ENCODE peak calls at places on chromosomes 2 and 18, in six cellular contexts. One of them, this sample, is unnamed.

GRCh38 chr2:26033270-26033768 is 565 bp upstream of the RAB10 start:
- DNase-seq in naive thymus-derived CD8-positive, alpha-beta T cell: no peak
- DNase-seq in heart left ventricle: no peak
- DNase-seq in activated CD4-positive, alpha-beta T cell treated with anti-CD3 and anti-CD28 coated beads, Interleukin-2, amount 10 ng/mL, durations not matched to agents 7 days and 5 days: no peak
- DNase-seq in activated CD4-positive, alpha-beta memory T cell treated with anti-CD3 and anti-CD28 coated beads for 36 hours: no peak
- DNase-seq in stimulated activated CD8-positive, alpha-beta memory T cell treated with anti-CD3 and anti-CD28 coated beads, Interleukin-7, amount 100 ng/mL, for 4 hours: no peak
- DNase-seq in this sample: peak

GRCh38 chr2:185857676-185858075 is 119.1 kb downstream of the FSIP2 start:
- DNase-seq in naive thymus-derived CD8-positive, alpha-beta T cell: no peak
- DNase-seq in heart left ventricle: no peak
- DNase-seq in activated CD4-positive, alpha-beta T cell treated with anti-CD3 and anti-CD28 coated beads, Interleukin-2, amount 10 ng/mL, durations not matched to agents 7 days and 5 days: no peak
- DNase-seq in activated CD4-positive, alpha-beta memory T cell treated with anti-CD3 and anti-CD28 coated beads for 36 hours: no peak
- DNase-seq in stimulated activated CD8-positive, alpha-beta memory T cell treated with anti-CD3 and anti-CD28 coated beads, Interleukin-7, amount 100 ng/mL, for 4 hours: no peak
- DNase-seq in this sample: no peak

GRCh38 chr2:108571262-108571661 is 37.0 kb downstream of the LIMS1 start:
- DNase-seq in naive thymus-derived CD8-positive, alpha-beta T cell: no peak
- DNase-seq in heart left ventricle: no peak
- DNase-seq in activated CD4-positive, alpha-beta T cell treated with anti-CD3 and anti-CD28 coated beads, Interleukin-2, amount 10 ng/mL, durations not matched to agents 7 days and 5 days: no peak
- DNase-seq in activated CD4-positive, alpha-beta memory T cell treated with anti-CD3 and anti-CD28 coated beads for 36 hours: no peak
- DNase-seq in stimulated activated CD8-positive, alpha-beta memory T cell treated with anti-CD3 and anti-CD28 coated beads, Interleukin-7, amount 100 ng/mL, for 4 hours: no peak
- DNase-seq in this sample: no peak

GRCh38 chr2:182406221-182406620 is 20.6 kb downstream of the PDE1A start:
- DNase-seq in naive thymus-derived CD8-positive, alpha-beta T cell: no peak
- DNase-seq in heart left ventricle: no peak
- DNase-seq in activated CD4-positive, alpha-beta T cell treated with anti-CD3 and anti-CD28 coated beads, Interleukin-2, amount 10 ng/mL, durations not matched to agents 7 days and 5 days: no peak
- DNase-seq in activated CD4-positive, alpha-beta memory T cell treated with anti-CD3 and anti-CD28 coated beads for 36 hours: no peak
- DNase-seq in stimulated activated CD8-positive, alpha-beta memory T cell treated with anti-CD3 and anti-CD28 coated beads, Interleukin-7, amount 100 ng/mL, for 4 hours: no peak
- DNase-seq in this sample: no peak

GRCh38 chr2:240395896-240396622 is 39.4 kb upstream of the GPC1 start:
- DNase-seq in naive thymus-derived CD8-positive, alpha-beta T cell: no peak
- DNase-seq in heart left ventricle: peak
- DNase-seq in activated CD4-positive, alpha-beta T cell treated with anti-CD3 and anti-CD28 coated beads, Interleukin-2, amount 10 ng/mL, durations not matched to agents 7 days and 5 days: no peak
- DNase-seq in activated CD4-positive, alpha-beta memory T cell treated with anti-CD3 and anti-CD28 coated beads for 36 hours: no peak
- DNase-seq in stimulated activated CD8-positive, alpha-beta memory T cell treated with anti-CD3 and anti-CD28 coated beads, Interleukin-7, amount 100 ng/mL, for 4 hours: no peak
- DNase-seq in this sample: no peak

GRCh38 chr2:182728028-182728427 is 12.0 kb downstream of the DNAJC10 start:
- DNase-seq in naive thymus-derived CD8-positive, alpha-beta T cell: no peak
- DNase-seq in heart left ventricle: no peak
- DNase-seq in activated CD4-positive, alpha-beta T cell treated with anti-CD3 and anti-CD28 coated beads, Interleukin-2, amount 10 ng/mL, durations not matched to agents 7 days and 5 days: no peak
- DNase-seq in activated CD4-positive, alpha-beta memory T cell treated with anti-CD3 and anti-CD28 coated beads for 36 hours: no peak
- DNase-seq in stimulated activated CD8-positive, alpha-beta memory T cell treated with anti-CD3 and anti-CD28 coated beads, Interleukin-7, amount 100 ng/mL, for 4 hours: no peak
- DNase-seq in this sample: no peak

GRCh38 chr2:180057706-180058412 is 50.8 kb upstream of the CWC22 start:
- DNase-seq in naive thymus-derived CD8-positive, alpha-beta T cell: no peak
- DNase-seq in heart left ventricle: no peak
- DNase-seq in activated CD4-positive, alpha-beta T cell treated with anti-CD3 and anti-CD28 coated beads, Interleukin-2, amount 10 ng/mL, durations not matched to agents 7 days and 5 days: no peak
- DNase-seq in activated CD4-positive, alpha-beta memory T cell treated with anti-CD3 and anti-CD28 coated beads for 36 hours: no peak
- DNase-seq in stimulated activated CD8-positive, alpha-beta memory T cell treated with anti-CD3 and anti-CD28 coated beads, Interleukin-7, amount 100 ng/mL, for 4 hours: no peak
- DNase-seq in this sample: no peak

GRCh38 chr2:113895301-113895700 is 5.4 kb downstream of the ACTR3 start:
- DNase-seq in naive thymus-derived CD8-positive, alpha-beta T cell: no peak
- DNase-seq in heart left ventricle: no peak
- DNase-seq in activated CD4-positive, alpha-beta T cell treated with anti-CD3 and anti-CD28 coated beads, Interleukin-2, amount 10 ng/mL, durations not matched to agents 7 days and 5 days: no peak
- DNase-seq in activated CD4-positive, alpha-beta memory T cell treated with anti-CD3 and anti-CD28 coated beads for 36 hours: no peak
- DNase-seq in stimulated activated CD8-positive, alpha-beta memory T cell treated with anti-CD3 and anti-CD28 coated beads, Interleukin-7, amount 100 ng/mL, for 4 hours: no peak
- DNase-seq in this sample: no peak

GRCh38 chr2:112465373-112465772 is 16.6 kb upstream of the TTL start:
- DNase-seq in naive thymus-derived CD8-positive, alpha-beta T cell: no peak
- DNase-seq in heart left ventricle: no peak
- DNase-seq in activated CD4-positive, alpha-beta T cell treated with anti-CD3 and anti-CD28 coated beads, Interleukin-2, amount 10 ng/mL, durations not matched to agents 7 days and 5 days: no peak
- DNase-seq in activated CD4-positive, alpha-beta memory T cell treated with anti-CD3 and anti-CD28 coated beads for 36 hours: no peak
- DNase-seq in stimulated activated CD8-positive, alpha-beta memory T cell treated with anti-CD3 and anti-CD28 coated beads, Interleukin-7, amount 100 ng/mL, for 4 hours: no peak
- DNase-seq in this sample: no peak

GRCh38 chr2:222745836-222746559 is 74.5 kb downstream of the MOGAT1 start:
- DNase-seq in naive thymus-derived CD8-positive, alpha-beta T cell: no peak
- DNase-seq in heart left ventricle: no peak
- DNase-seq in activated CD4-positive, alpha-beta T cell treated with anti-CD3 and anti-CD28 coated beads, Interleukin-2, amount 10 ng/mL, durations not matched to agents 7 days and 5 days: no peak
- DNase-seq in activated CD4-positive, alpha-beta memory T cell treated with anti-CD3 and anti-CD28 coated beads for 36 hours: no peak
- DNase-seq in stimulated activated CD8-positive, alpha-beta memory T cell treated with anti-CD3 and anti-CD28 coated beads, Interleukin-7, amount 100 ng/mL, for 4 hours: no peak
- DNase-seq in this sample: no peak

GRCh38 chr18:49520661-49521145 is 33.7 kb upstream of the C18orf32 start:
- DNase-seq in naive thymus-derived CD8-positive, alpha-beta T cell: no peak
- DNase-seq in heart left ventricle: no peak
- DNase-seq in activated CD4-positive, alpha-beta T cell treated with anti-CD3 and anti-CD28 coated beads, Interleukin-2, amount 10 ng/mL, durations not matched to agents 7 days and 5 days: no peak
- DNase-seq in activated CD4-positive, alpha-beta memory T cell treated with anti-CD3 and anti-CD28 coated beads for 36 hours: no peak
- DNase-seq in stimulated activated CD8-positive, alpha-beta memory T cell treated with anti-CD3 and anti-CD28 coated beads, Interleukin-7, amount 100 ng/mL, for 4 hours: no peak
- DNase-seq in this sample: no peak

GRCh38 chr18:68779169-68779568 is 18.7 kb upstream of the CCDC102B start:
- DNase-seq in naive thymus-derived CD8-positive, alpha-beta T cell: no peak
- DNase-seq in heart left ventricle: no peak
- DNase-seq in activated CD4-positive, alpha-beta T cell treated with anti-CD3 and anti-CD28 coated beads, Interleukin-2, amount 10 ng/mL, durations not matched to agents 7 days and 5 days: no peak
- DNase-seq in activated CD4-positive, alpha-beta memory T cell treated with anti-CD3 and anti-CD28 coated beads for 36 hours: no peak
- DNase-seq in stimulated activated CD8-positive, alpha-beta memory T cell treated with anti-CD3 and anti-CD28 coated beads, Interleukin-7, amount 100 ng/mL, for 4 hours: no peak
- DNase-seq in this sample: no peak

GRCh38 chr2:43405829-43406228 is 179.4 kb upstream of the ZFP36L2 start:
- DNase-seq in naive thymus-derived CD8-positive, alpha-beta T cell: no peak
- DNase-seq in heart left ventricle: no peak
- DNase-seq in activated CD4-positive, alpha-beta T cell treated with anti-CD3 and anti-CD28 coated beads, Interleukin-2, amount 10 ng/mL, durations not matched to agents 7 days and 5 days: no peak
- DNase-seq in activated CD4-positive, alpha-beta memory T cell treated with anti-CD3 and anti-CD28 coated beads for 36 hours: no peak
- DNase-seq in stimulated activated CD8-positive, alpha-beta memory T cell treated with anti-CD3 and anti-CD28 coated beads, Interleukin-7, amount 100 ng/mL, for 4 hours: no peak
- DNase-seq in this sample: no peak

GRCh38 chr2:8577573-8577972 is 104.3 kb upstream of the ID2 start:
- DNase-seq in naive thymus-derived CD8-positive, alpha-beta T cell: no peak
- DNase-seq in heart left ventricle: no peak
- DNase-seq in activated CD4-positive, alpha-beta T cell treated with anti-CD3 and anti-CD28 coated beads, Interleukin-2, amount 10 ng/mL, durations not matched to agents 7 days and 5 days: no peak
- DNase-seq in activated CD4-positive, alpha-beta memory T cell treated with anti-CD3 and anti-CD28 coated beads for 36 hours: no peak
- DNase-seq in stimulated activated CD8-positive, alpha-beta memory T cell treated with anti-CD3 and anti-CD28 coated beads, Interleukin-7, amount 100 ng/mL, for 4 hours: no peak
- DNase-seq in this sample: no peak

GRCh38 chr2:230323385-230324106 is 3.4 kb upstream of the SP140L start:
- DNase-seq in naive thymus-derived CD8-positive, alpha-beta T cell: no peak
- DNase-seq in heart left ventricle: no peak
- DNase-seq in activated CD4-positive, alpha-beta T cell treated with anti-CD3 and anti-CD28 coated beads, Interleukin-2, amount 10 ng/mL, durations not matched to agents 7 days and 5 days: no peak
- DNase-seq in activated CD4-positive, alpha-beta memory T cell treated with anti-CD3 and anti-CD28 coated beads for 36 hours: no peak
- DNase-seq in stimulated activated CD8-positive, alpha-beta memory T cell treated with anti-CD3 and anti-CD28 coated beads, Interleukin-7, amount 100 ng/mL, for 4 hours: no peak
- DNase-seq in this sample: no peak

GRCh38 chr2:115165529-115166109 is 723.2 kb downstream of the DPP10 start:
- DNase-seq in naive thymus-derived CD8-positive, alpha-beta T cell: no peak
- DNase-seq in heart left ventricle: no peak
- DNase-seq in activated CD4-positive, alpha-beta T cell treated with anti-CD3 and anti-CD28 coated beads, Interleukin-2, amount 10 ng/mL, durations not matched to agents 7 days and 5 days: no peak
- DNase-seq in activated CD4-positive, alpha-beta memory T cell treated with anti-CD3 and anti-CD28 coated beads for 36 hours: no peak
- DNase-seq in stimulated activated CD8-positive, alpha-beta memory T cell treated with anti-CD3 and anti-CD28 coated beads, Interleukin-7, amount 100 ng/mL, for 4 hours: no peak
- DNase-seq in this sample: peak

GRCh38 chr2:240227538-240228428 is 87.3 kb upstream of the OTOS start:
- DNase-seq in naive thymus-derived CD8-positive, alpha-beta T cell: no peak
- DNase-seq in heart left ventricle: no peak
- DNase-seq in activated CD4-positive, alpha-beta T cell treated with anti-CD3 and anti-CD28 coated beads, Interleukin-2, amount 10 ng/mL, durations not matched to agents 7 days and 5 days: no peak
- DNase-seq in activated CD4-positive, alpha-beta memory T cell treated with anti-CD3 and anti-CD28 coated beads for 36 hours: peak
- DNase-seq in stimulated activated CD8-positive, alpha-beta memory T cell treated with anti-CD3 and anti-CD28 coated beads, Interleukin-7, amount 100 ng/mL, for 4 hours: no peak
- DNase-seq in this sample: no peak

GRCh38 chr2:9394816-9395215 is 28.5 kb downstream of the ITGB1BP1 start:
- DNase-seq in naive thymus-derived CD8-positive, alpha-beta T cell: no peak
- DNase-seq in heart left ventricle: no peak
- DNase-seq in activated CD4-positive, alpha-beta T cell treated with anti-CD3 and anti-CD28 coated beads, Interleukin-2, amount 10 ng/mL, durations not matched to agents 7 days and 5 days: no peak
- DNase-seq in activated CD4-positive, alpha-beta memory T cell treated with anti-CD3 and anti-CD28 coated beads for 36 hours: no peak
- DNase-seq in stimulated activated CD8-positive, alpha-beta memory T cell treated with anti-CD3 and anti-CD28 coated beads, Interleukin-7, amount 100 ng/mL, for 4 hours: no peak
- DNase-seq in this sample: no peak

GRCh38 chr2:184372484-184372883 is 225.8 kb upstream of the ZNF804A start:
- DNase-seq in naive thymus-derived CD8-positive, alpha-beta T cell: no peak
- DNase-seq in heart left ventricle: no peak
- DNase-seq in activated CD4-positive, alpha-beta T cell treated with anti-CD3 and anti-CD28 coated beads, Interleukin-2, amount 10 ng/mL, durations not matched to agents 7 days and 5 days: no peak
- DNase-seq in activated CD4-positive, alpha-beta memory T cell treated with anti-CD3 and anti-CD28 coated beads for 36 hours: no peak
- DNase-seq in stimulated activated CD8-positive, alpha-beta memory T cell treated with anti-CD3 and anti-CD28 coated beads, Interleukin-7, amount 100 ng/mL, for 4 hours: no peak
- DNase-seq in this sample: no peak

GRCh38 chr18:56645415-56646016 is 5.6 kb upstream of the WDR7 start:
- DNase-seq in naive thymus-derived CD8-positive, alpha-beta T cell: no peak
- DNase-seq in heart left ventricle: no peak
- DNase-seq in activated CD4-positive, alpha-beta T cell treated with anti-CD3 and anti-CD28 coated beads, Interleukin-2, amount 10 ng/mL, durations not matched to agents 7 days and 5 days: peak
- DNase-seq in activated CD4-positive, alpha-beta memory T cell treated with anti-CD3 and anti-CD28 coated beads for 36 hours: no peak
- DNase-seq in stimulated activated CD8-positive, alpha-beta memory T cell treated with anti-CD3 and anti-CD28 coated beads, Interleukin-7, amount 100 ng/mL, for 4 hours: no peak
- DNase-seq in this sample: no peak

GRCh38 chr2:240902615-240903041 is 3.5 kb upstream of the CROCC2 start:
- DNase-seq in naive thymus-derived CD8-positive, alpha-beta T cell: no peak
- DNase-seq in heart left ventricle: peak
- DNase-seq in activated CD4-positive, alpha-beta T cell treated with anti-CD3 and anti-CD28 coated beads, Interleukin-2, amount 10 ng/mL, durations not matched to agents 7 days and 5 days: no peak
- DNase-seq in activated CD4-positive, alpha-beta memory T cell treated with anti-CD3 and anti-CD28 coated beads for 36 hours: no peak
- DNase-seq in stimulated activated CD8-positive, alpha-beta memory T cell treated with anti-CD3 and anti-CD28 coated beads, Interleukin-7, amount 100 ng/mL, for 4 hours: no peak
- DNase-seq in this sample: no peak

GRCh38 chr2:99079226-99079625 is 62.3 kb upstream of the C2orf15 start:
- DNase-seq in naive thymus-derived CD8-positive, alpha-beta T cell: no peak
- DNase-seq in heart left ventricle: no peak
- DNase-seq in activated CD4-positive, alpha-beta T cell treated with anti-CD3 and anti-CD28 coated beads, Interleukin-2, amount 10 ng/mL, durations not matched to agents 7 days and 5 days: no peak
- DNase-seq in activated CD4-positive, alpha-beta memory T cell treated with anti-CD3 and anti-CD28 coated beads for 36 hours: no peak
- DNase-seq in stimulated activated CD8-positive, alpha-beta memory T cell treated with anti-CD3 and anti-CD28 coated beads, Interleukin-7, amount 100 ng/mL, for 4 hours: no peak
- DNase-seq in this sample: no peak

GRCh38 chr18:77777126-77777525 is 527.5 kb downstream of the GALR1 start:
- DNase-seq in naive thymus-derived CD8-positive, alpha-beta T cell: no peak
- DNase-seq in heart left ventricle: no peak
- DNase-seq in activated CD4-positive, alpha-beta T cell treated with anti-CD3 and anti-CD28 coated beads, Interleukin-2, amount 10 ng/mL, durations not matched to agents 7 days and 5 days: no peak
- DNase-seq in activated CD4-positive, alpha-beta memory T cell treated with anti-CD3 and anti-CD28 coated beads for 36 hours: no peak
- DNase-seq in stimulated activated CD8-positive, alpha-beta memory T cell treated with anti-CD3 and anti-CD28 coated beads, Interleukin-7, amount 100 ng/mL, for 4 hours: no peak
- DNase-seq in this sample: no peak

GRCh38 chr2:3480352-3481010 is 38.9 kb downstream of the ADI1 start:
- DNase-seq in naive thymus-derived CD8-positive, alpha-beta T cell: no peak
- DNase-seq in heart left ventricle: no peak
- DNase-seq in activated CD4-positive, alpha-beta T cell treated with anti-CD3 and anti-CD28 coated beads, Interleukin-2, amount 10 ng/mL, durations not matched to agents 7 days and 5 days: no peak
- DNase-seq in activated CD4-positive, alpha-beta memory T cell treated with anti-CD3 and anti-CD28 coated beads for 36 hours: no peak
- DNase-seq in stimulated activated CD8-positive, alpha-beta memory T cell treated with anti-CD3 and anti-CD28 coated beads, Interleukin-7, amount 100 ng/mL, for 4 hours: no peak
- DNase-seq in this sample: no peak

GRCh38 chr2:230873670-230874401 is 9.1 kb downstream of the ITM2C start:
- DNase-seq in naive thymus-derived CD8-positive, alpha-beta T cell: no peak
- DNase-seq in heart left ventricle: no peak
- DNase-seq in activated CD4-positive, alpha-beta T cell treated with anti-CD3 and anti-CD28 coated beads, Interleukin-2, amount 10 ng/mL, durations not matched to agents 7 days and 5 days: peak
- DNase-seq in activated CD4-positive, alpha-beta memory T cell treated with anti-CD3 and anti-CD28 coated beads for 36 hours: peak
- DNase-seq in stimulated activated CD8-positive, alpha-beta memory T cell treated with anti-CD3 and anti-CD28 coated beads, Interleukin-7, amount 100 ng/mL, for 4 hours: no peak
- DNase-seq in this sample: peak

GRCh38 chr2:113225505-113226259 is 51.9 kb downstream of the PSD4 start:
- DNase-seq in naive thymus-derived CD8-positive, alpha-beta T cell: no peak
- DNase-seq in heart left ventricle: no peak
- DNase-seq in activated CD4-positive, alpha-beta T cell treated with anti-CD3 and anti-CD28 coated beads, Interleukin-2, amount 10 ng/mL, durations not matched to agents 7 days and 5 days: no peak
- DNase-seq in activated CD4-positive, alpha-beta memory T cell treated with anti-CD3 and anti-CD28 coated beads for 36 hours: no peak
- DNase-seq in stimulated activated CD8-positive, alpha-beta memory T cell treated with anti-CD3 and anti-CD28 coated beads, Interleukin-7, amount 100 ng/mL, for 4 hours: no peak
- DNase-seq in this sample: no peak

GRCh38 chr18:8139971-8140406 is 469.2 kb upstream of the RAB12 start:
- DNase-seq in naive thymus-derived CD8-positive, alpha-beta T cell: no peak
- DNase-seq in heart left ventricle: peak
- DNase-seq in activated CD4-positive, alpha-beta T cell treated with anti-CD3 and anti-CD28 coated beads, Interleukin-2, amount 10 ng/mL, durations not matched to agents 7 days and 5 days: no peak
- DNase-seq in activated CD4-positive, alpha-beta memory T cell treated with anti-CD3 and anti-CD28 coated beads for 36 hours: no peak
- DNase-seq in stimulated activated CD8-positive, alpha-beta memory T cell treated with anti-CD3 and anti-CD28 coated beads, Interleukin-7, amount 100 ng/mL, for 4 hours: no peak
- DNase-seq in this sample: no peak

GRCh38 chr2:135756692-135757091 is 15.0 kb downstream of the UBXN4 start:
- DNase-seq in naive thymus-derived CD8-positive, alpha-beta T cell: no peak
- DNase-seq in heart left ventricle: no peak
- DNase-seq in activated CD4-positive, alpha-beta T cell treated with anti-CD3 and anti-CD28 coated beads, Interleukin-2, amount 10 ng/mL, durations not matched to agents 7 days and 5 days: no peak
- DNase-seq in activated CD4-positive, alpha-beta memory T cell treated with anti-CD3 and anti-CD28 coated beads for 36 hours: no peak
- DNase-seq in stimulated activated CD8-positive, alpha-beta memory T cell treated with anti-CD3 and anti-CD28 coated beads, Interleukin-7, amount 100 ng/mL, for 4 hours: no peak
- DNase-seq in this sample: no peak

GRCh38 chr18:43049021-43049420 is 66.5 kb downstream of the RIT2 start:
- DNase-seq in naive thymus-derived CD8-positive, alpha-beta T cell: no peak
- DNase-seq in heart left ventricle: no peak
- DNase-seq in activated CD4-positive, alpha-beta T cell treated with anti-CD3 and anti-CD28 coated beads, Interleukin-2, amount 10 ng/mL, durations not matched to agents 7 days and 5 days: no peak
- DNase-seq in activated CD4-positive, alpha-beta memory T cell treated with anti-CD3 and anti-CD28 coated beads for 36 hours: no peak
- DNase-seq in stimulated activated CD8-positive, alpha-beta memory T cell treated with anti-CD3 and anti-CD28 coated beads, Interleukin-7, amount 100 ng/mL, for 4 hours: no peak
- DNase-seq in this sample: no peak

GRCh38 chr2:159086874-159087273 is 118.4 kb downstream of the TANC1 start:
- DNase-seq in naive thymus-derived CD8-positive, alpha-beta T cell: no peak
- DNase-seq in heart left ventricle: no peak
- DNase-seq in activated CD4-positive, alpha-beta T cell treated with anti-CD3 and anti-CD28 coated beads, Interleukin-2, amount 10 ng/mL, durations not matched to agents 7 days and 5 days: no peak
- DNase-seq in activated CD4-positive, alpha-beta memory T cell treated with anti-CD3 and anti-CD28 coated beads for 36 hours: no peak
- DNase-seq in stimulated activated CD8-positive, alpha-beta memory T cell treated with anti-CD3 and anti-CD28 coated beads, Interleukin-7, amount 100 ng/mL, for 4 hours: no peak
- DNase-seq in this sample: no peak

GRCh38 chr2:48448274-48449061 is 81.5 kb upstream of the STON1 start:
- DNase-seq in naive thymus-derived CD8-positive, alpha-beta T cell: peak
- DNase-seq in heart left ventricle: no peak
- DNase-seq in activated CD4-positive, alpha-beta T cell treated with anti-CD3 and anti-CD28 coated beads, Interleukin-2, amount 10 ng/mL, durations not matched to agents 7 days and 5 days: peak
- DNase-seq in activated CD4-positive, alpha-beta memory T cell treated with anti-CD3 and anti-CD28 coated beads for 36 hours: no peak
- DNase-seq in stimulated activated CD8-positive, alpha-beta memory T cell treated with anti-CD3 and anti-CD28 coated beads, Interleukin-7, amount 100 ng/mL, for 4 hours: no peak
- DNase-seq in this sample: peak

GRCh38 chr2:239327536-239328305 is 73.1 kb downstream of the HDAC4 start:
- DNase-seq in naive thymus-derived CD8-positive, alpha-beta T cell: no peak
- DNase-seq in heart left ventricle: no peak
- DNase-seq in activated CD4-positive, alpha-beta T cell treated with anti-CD3 and anti-CD28 coated beads, Interleukin-2, amount 10 ng/mL, durations not matched to agents 7 days and 5 days: no peak
- DNase-seq in activated CD4-positive, alpha-beta memory T cell treated with anti-CD3 and anti-CD28 coated beads for 36 hours: peak
- DNase-seq in stimulated activated CD8-positive, alpha-beta memory T cell treated with anti-CD3 and anti-CD28 coated beads, Interleukin-7, amount 100 ng/mL, for 4 hours: no peak
- DNase-seq in this sample: no peak

GRCh38 chr2:232049350-232049749 is 87.8 kb downstream of the DIS3L2 start:
- DNase-seq in naive thymus-derived CD8-positive, alpha-beta T cell: no peak
- DNase-seq in heart left ventricle: no peak
- DNase-seq in activated CD4-positive, alpha-beta T cell treated with anti-CD3 and anti-CD28 coated beads, Interleukin-2, amount 10 ng/mL, durations not matched to agents 7 days and 5 days: no peak
- DNase-seq in activated CD4-positive, alpha-beta memory T cell treated with anti-CD3 and anti-CD28 coated beads for 36 hours: no peak
- DNase-seq in stimulated activated CD8-positive, alpha-beta memory T cell treated with anti-CD3 and anti-CD28 coated beads, Interleukin-7, amount 100 ng/mL, for 4 hours: no peak
- DNase-seq in this sample: no peak

GRCh38 chr2:155372969-155373368 is 674.5 kb downstream of the KCNJ3 start:
- DNase-seq in naive thymus-derived CD8-positive, alpha-beta T cell: no peak
- DNase-seq in heart left ventricle: no peak
- DNase-seq in activated CD4-positive, alpha-beta T cell treated with anti-CD3 and anti-CD28 coated beads, Interleukin-2, amount 10 ng/mL, durations not matched to agents 7 days and 5 days: no peak
- DNase-seq in activated CD4-positive, alpha-beta memory T cell treated with anti-CD3 and anti-CD28 coated beads for 36 hours: no peak
- DNase-seq in stimulated activated CD8-positive, alpha-beta memory T cell treated with anti-CD3 and anti-CD28 coated beads, Interleukin-7, amount 100 ng/mL, for 4 hours: no peak
- DNase-seq in this sample: no peak

GRCh38 chr18:48631851-48632250 is 93.0 kb downstream of the CTIF start:
- DNase-seq in naive thymus-derived CD8-positive, alpha-beta T cell: no peak
- DNase-seq in heart left ventricle: no peak
- DNase-seq in activated CD4-positive, alpha-beta T cell treated with anti-CD3 and anti-CD28 coated beads, Interleukin-2, amount 10 ng/mL, durations not matched to agents 7 days and 5 days: no peak
- DNase-seq in activated CD4-positive, alpha-beta memory T cell treated with anti-CD3 and anti-CD28 coated beads for 36 hours: no peak
- DNase-seq in stimulated activated CD8-positive, alpha-beta memory T cell treated with anti-CD3 and anti-CD28 coated beads, Interleukin-7, amount 100 ng/mL, for 4 hours: no peak
- DNase-seq in this sample: no peak

GRCh38 chr2:33158482-33159003 is 211.8 kb downstream of the LTBP1 start:
- DNase-seq in naive thymus-derived CD8-positive, alpha-beta T cell: no peak
- DNase-seq in heart left ventricle: no peak
- DNase-seq in activated CD4-positive, alpha-beta T cell treated with anti-CD3 and anti-CD28 coated beads, Interleukin-2, amount 10 ng/mL, durations not matched to agents 7 days and 5 days: no peak
- DNase-seq in activated CD4-positive, alpha-beta memory T cell treated with anti-CD3 and anti-CD28 coated beads for 36 hours: no peak
- DNase-seq in stimulated activated CD8-positive, alpha-beta memory T cell treated with anti-CD3 and anti-CD28 coated beads, Interleukin-7, amount 100 ng/mL, for 4 hours: no peak
- DNase-seq in this sample: no peak

GRCh38 chr2:38016177-38016576 is 59.8 kb downstream of the CYP1B1 start:
- DNase-seq in naive thymus-derived CD8-positive, alpha-beta T cell: no peak
- DNase-seq in heart left ventricle: no peak
- DNase-seq in activated CD4-positive, alpha-beta T cell treated with anti-CD3 and anti-CD28 coated beads, Interleukin-2, amount 10 ng/mL, durations not matched to agents 7 days and 5 days: no peak
- DNase-seq in activated CD4-positive, alpha-beta memory T cell treated with anti-CD3 and anti-CD28 coated beads for 36 hours: no peak
- DNase-seq in stimulated activated CD8-positive, alpha-beta memory T cell treated with anti-CD3 and anti-CD28 coated beads, Interleukin-7, amount 100 ng/mL, for 4 hours: no peak
- DNase-seq in this sample: no peak

GRCh38 chr2:240105982-240106381 is 30.1 kb downstream of the COPS9 start:
- DNase-seq in naive thymus-derived CD8-positive, alpha-beta T cell: no peak
- DNase-seq in heart left ventricle: no peak
- DNase-seq in activated CD4-positive, alpha-beta T cell treated with anti-CD3 and anti-CD28 coated beads, Interleukin-2, amount 10 ng/mL, durations not matched to agents 7 days and 5 days: no peak
- DNase-seq in activated CD4-positive, alpha-beta memory T cell treated with anti-CD3 and anti-CD28 coated beads for 36 hours: no peak
- DNase-seq in stimulated activated CD8-positive, alpha-beta memory T cell treated with anti-CD3 and anti-CD28 coated beads, Interleukin-7, amount 100 ng/mL, for 4 hours: no peak
- DNase-seq in this sample: no peak